ENCODE peak calls at places on chromosomes 1 and 21, in seven cellular contexts. K is aorta, S is NCI-H1092, A is ureter, B is lung microvascular endothelial cell, D is heart right ventricle, U is GM12864. L is an unnamed sample.

GRCh38 chr21:35086357-35086756 is 37.3 kb upstream of the RUNX1 start:
- DNase-seq in D (no peak), K (no peak), B (peak; percentile 77), U (no peak), S (no peak), A (no peak), L (no peak)

GRCh38 chr1:156836041-156836654 is 19.5 kb upstream of the SH2D2A start:
- DNase-seq in A (no peak), S (no peak), K (no peak), B (no peak), U (peak; percentile 33), D (no peak), L (no peak)

GRCh38 chr1:78263946-78264345 is 218.2 kb downstream of the GIPC2 start:
- DNase-seq in B (no peak), A (no peak), U (no peak), D (no peak), K (no peak), S (no peak), L (no peak)

GRCh38 chr1:32868085-32868484 is 2.6 kb downstream of the FNDC5 start:
- DNase-seq in B (no peak), A (no peak), D (no peak), U (no peak), K (no peak), S (no peak), L (no peak)

GRCh38 chr1:22221233-22221780 is 78.4 kb upstream of the WNT4 start:
- DNase-seq in K (peak; percentile 6), A (no peak), S (no peak), D (no peak), B (no peak), U (no peak), L (no peak)

GRCh38 chr1:37673920-37674319 is 18.4 kb upstream of the CDCA8 start:
- DNase-seq in S (no peak), D (no peak), U (no peak), K (no peak), B (no peak), A (no peak), L (no peak)

GRCh38 chr1:85303440-85304162 is 27.2 kb upstream of the BCL10 start:
- DNase-seq in B (no peak), D (no peak), A (no peak), K (no peak), U (no peak), S (no peak), L (no peak)

GRCh38 chr21:40245021-40245420 is 377.8 kb downstream of the PCP4 start:
- DNase-seq in S (no peak), D (no peak), U (no peak), K (no peak), B (no peak), A (no peak), L (no peak)

GRCh38 chr1:224183591-224184312 is 712 bp downstream of the DEGS1 start:
- DNase-seq in D (peak; percentile 66), S (peak; percentile 60), B (peak; percentile 65), K (peak; percentile 76), A (peak; percentile 48), U (no peak), L (peak; percentile 34)

GRCh38 chr1:36134031-36134430 is 9.0 kb upstream of the COL8A2 start:
- DNase-seq in B (no peak), S (no peak), K (no peak), A (no peak), D (no peak), U (no peak), L (no peak)

GRCh38 chr1:229855999-229856650 is 210.9 kb upstream of the GALNT2 start:
- DNase-seq in K (no peak), S (no peak), U (peak; percentile 66), B (no peak), A (no peak), D (no peak), L (no peak)

GRCh38 chr1:64505944-64506658 is 36.2 kb downstream of the CACHD1 start:
- DNase-seq in U (no peak), K (peak; percentile 41), B (no peak), D (no peak), S (peak; percentile 41), A (peak; percentile 52), L (no peak)

GRCh38 chr1:17369466-17369865 is 2.5 kb upstream of the PADI6 start:
- DNase-seq in D (no peak), B (no peak), U (no peak), A (no peak), K (no peak), S (no peak), L (no peak)

GRCh38 chr1:221097479-221098281 is 218.4 kb downstream of the HLX start:
- DNase-seq in A (no peak), S (no peak), K (no peak), U (no peak), B (no peak), D (no peak), L (no peak)

GRCh38 chr1:39153684-39154083 is 50.8 kb upstream of the MACF1 start:
- DNase-seq in A (no peak), U (no peak), D (no peak), B (no peak), S (no peak), K (no peak), L (no peak)

GRCh38 chr21:36859744-36860501 is 106.5 kb downstream of the HLCS start:
- DNase-seq in A (peak; percentile 77), K (peak; percentile 89), D (peak; percentile 81), S (no peak), B (peak; percentile 84), U (peak; percentile 42), L (peak; percentile 92)

GRCh38 chr1:109534307-109534858 is 5.3 kb upstream of the GPR61 start:
- DNase-seq in K (no peak), A (no peak), B (no peak), D (no peak), U (no peak), S (no peak), L (no peak)

GRCh38 chr1:59763418-59763817 is 51.3 kb upstream of the HOOK1 start:
- DNase-seq in S (no peak), D (no peak), U (no peak), K (no peak), A (no peak), B (no peak), L (no peak)

GRCh38 chr1:54919367-54920359 is 32.7 kb upstream of the DHCR24 start:
- DNase-seq in U (no peak), D (no peak), B (no peak), K (no peak), A (no peak), S (no peak), L (no peak)

GRCh38 chr1:222829868-222830267 is 15.0 kb downstream of the DISP1 start:
- DNase-seq in S (no peak), D (no peak), A (no peak), U (no peak), K (no peak), B (no peak), L (no peak)

L was measured in CMK.